ENCODE peak calls at places on chromosomes 7 and 10, in seven cellular contexts. X is Peyer's patch, Z is AG04450, L is ascending aorta, U is IMR-90, H is heart left ventricle, Y is heart right ventricle. M is an unnamed sample.

GRCh38 chr10:32109603-32110002 is 53.4 kb upstream of the KIF5B start:
- DNase-seq in X (no peak), U (no peak), L (no peak), Y (no peak), H (no peak), Z (no peak), M (no peak)

GRCh38 chr10:15027741-15028140 is 16.0 kb upstream of the OLAH start:
- DNase-seq in H (no peak), X (no peak), Y (no peak), L (no peak), Z (no peak), U (no peak), M (no peak)

GRCh38 chr10:70115948-70116682 is 16.5 kb downstream of the AIFM2 start:
- DNase-seq in Z (no peak), X (peak; percentile 61), H (peak; percentile 39), L (no peak), Y (peak; percentile 46), U (peak; percentile 9), M (no peak)

GRCh38 chr10:128701381-128701780 is 575.2 kb upstream of the MKI67 start:
- DNase-seq in Z (no peak), X (no peak), H (no peak), Y (no peak), L (no peak), U (no peak), M (no peak)

GRCh38 chr10:36677170-36677768 is 448.1 kb upstream of the ANKRD30A start:
- DNase-seq in L (no peak), X (no peak), Y (no peak), H (no peak), U (peak; percentile 78), Z (no peak), M (no peak)

GRCh38 chr7:7385421-7385820 is 150.3 kb downstream of the COL28A1 start:
- DNase-seq in X (no peak), Z (no peak), U (no peak), L (no peak), H (no peak), Y (no peak), M (no peak)

GRCh38 chr10:123754105-123754504 is 88.0 kb downstream of the GPR26 start:
- DNase-seq in H (no peak), L (no peak), Z (no peak), X (no peak), Y (no peak), U (no peak), M (no peak)

GRCh38 chr7:129989466-129989865 is 36.7 kb upstream of the UBE2H start:
- DNase-seq in Z (no peak), H (no peak), U (no peak), Y (no peak), L (no peak), X (no peak), M (no peak)

GRCh38 chr7:16431646-16432424 is 10.5 kb upstream of the CRPPA start:
- DNase-seq in L (no peak), Z (no peak), H (no peak), X (no peak), Y (peak; percentile 14), U (no peak), M (no peak)

GRCh38 chr10:36324831-36325230 is 682.7 kb upstream of the FZD8 start:
- DNase-seq in U (no peak), H (no peak), Z (no peak), L (no peak), X (no peak), Y (no peak), M (no peak)

GRCh38 chr10:30637881-30638467 is 8.4 kb upstream of the LYZL2 start:
- DNase-seq in L (peak; percentile 77), X (no peak), Y (no peak), Z (peak; percentile 68), H (no peak), U (peak; percentile 96), M (no peak)

GRCh38 chr7:70797109-70797514 is 334.8 kb upstream of the GALNT17 start:
- DNase-seq in H (no peak), X (no peak), U (no peak), Z (no peak), Y (no peak), L (no peak), M (no peak)

GRCh38 chr10:68284007-68284406 is 47.9 kb upstream of the HNRNPH3 start:
- DNase-seq in L (no peak), H (no peak), U (peak; percentile 68), X (no peak), Z (peak; percentile 23), Y (no peak), M (no peak)

DNA sequence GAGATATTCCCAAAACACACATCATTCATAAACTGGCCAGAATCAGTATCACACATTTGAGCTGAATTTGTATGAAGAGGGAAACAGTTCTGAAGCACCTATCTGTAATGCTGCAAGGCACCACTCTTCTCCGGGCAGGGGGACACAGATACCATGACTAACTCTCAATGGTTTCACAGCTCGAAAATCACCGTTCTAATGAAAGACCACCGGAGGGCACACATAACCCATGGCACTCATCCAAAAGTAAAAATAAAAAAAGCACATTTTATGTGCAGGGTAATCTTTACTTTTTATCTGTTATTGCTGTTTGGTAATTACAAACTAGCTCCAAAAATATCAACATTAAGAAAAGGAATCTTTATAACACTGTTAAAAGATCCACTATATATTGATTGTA is 137.5 kb downstream of the PARD3 start:
- DNase-seq in U (no peak), Y (no peak), Z (no peak), L (no peak), H (no peak), X (no peak), M (no peak)
- TF ChIP-seq CTCF in U (no peak), Y (no peak), Z (no peak), L (no peak), H (no peak), X (no peak), M (peak; percentile 63)

GRCh38 chr7:143343596-143343995 is 18.9 kb downstream of the FAM131B start:
- DNase-seq in X (no peak), U (no peak), Z (no peak), H (no peak), Y (no peak), L (no peak), M (no peak)

GRCh38 chr7:143347950-143348349 is 14.6 kb downstream of the FAM131B start:
- DNase-seq in X (no peak), L (no peak), Y (no peak), U (no peak), H (no peak), Z (no peak), M (no peak)

GRCh38 chr7:143346018-143346417 is 16.5 kb downstream of the FAM131B start:
- DNase-seq in Y (no peak), X (no peak), L (no peak), H (no peak), U (no peak), Z (no peak), M (no peak)

GRCh38 chr7:143341842-143342241 is 20.7 kb downstream of the FAM131B start:
- DNase-seq in Y (no peak), L (no peak), U (no peak), X (no peak), Z (no peak), H (no peak), M (no peak)

DNA sequence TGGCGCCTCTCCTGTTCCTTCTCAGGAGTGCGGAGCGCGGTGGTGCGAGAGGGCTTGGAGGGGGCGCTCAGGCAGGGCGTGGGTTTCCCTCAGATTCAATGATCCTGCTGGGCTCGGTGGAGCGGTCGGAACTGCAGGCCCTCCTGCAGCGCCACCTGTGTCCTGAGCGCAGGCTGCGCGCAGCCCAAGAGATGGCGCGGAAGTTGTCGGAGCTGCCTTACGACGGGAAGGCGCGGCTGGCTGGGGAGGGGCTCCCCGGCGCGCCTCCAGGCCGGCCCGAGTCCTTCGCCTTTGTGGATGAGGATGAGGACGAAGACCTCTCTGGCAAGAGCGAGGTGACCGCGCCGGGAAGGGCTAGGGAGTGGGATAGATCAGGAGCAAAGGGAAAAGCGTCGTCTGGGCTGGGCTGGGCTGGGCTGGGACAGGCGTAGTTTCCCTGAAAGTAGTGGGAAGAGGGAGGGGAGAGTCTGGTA is 17.0 kb downstream of the FAM131B start:
- DNase-seq in U (peak; percentile 32), Y (no peak), X (peak; percentile 77), L (no peak), H (peak; percentile 45), Z (no peak), M (no peak)
- TF ChIP-seq CTCF in U (peak; percentile 41), Y (peak; percentile 59), X (peak; percentile 73), L (peak; percentile 48), H (peak; percentile 31), Z (peak; percentile 57), M (peak; percentile 71)

DNA sequence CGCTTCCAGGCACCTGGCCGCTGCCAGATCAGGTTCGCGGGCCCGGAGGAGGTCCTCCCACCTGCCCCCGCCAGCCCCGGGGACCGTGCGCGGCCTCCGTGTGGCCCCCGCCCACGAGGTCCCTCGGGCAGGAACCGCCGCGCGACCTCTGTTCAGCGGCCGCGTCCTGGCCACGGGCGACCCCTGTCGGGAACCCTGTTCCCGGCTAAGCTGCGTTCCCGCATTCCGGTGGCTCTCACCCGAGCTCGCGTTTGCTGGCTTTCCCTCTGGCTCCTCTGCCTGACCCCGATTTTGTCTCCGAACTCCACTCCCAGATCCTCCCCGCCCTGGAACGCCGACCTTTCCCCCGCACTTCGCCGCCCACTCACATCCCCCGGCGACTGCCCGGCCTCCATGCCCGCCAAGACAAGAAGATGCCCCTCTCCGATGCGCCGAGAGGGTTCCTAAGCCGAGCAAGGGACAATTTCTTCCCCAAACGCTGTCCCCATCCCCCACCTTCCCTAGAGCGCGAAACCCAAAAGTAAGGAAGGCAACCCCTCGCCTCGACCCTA is 2.3 kb downstream of the SFMBT2 start:
- DNase-seq in U (peak; percentile 17), L (no peak), Y (peak; percentile 66), H (peak; percentile 82), X (peak; percentile 61), Z (no peak), M (no peak)
- TF ChIP-seq CTCF in U (peak; percentile 48), L (peak; percentile 15), Y (peak; percentile 89), H (peak; percentile 78), X (peak; percentile 29), Z (peak; percentile 42), M (peak; percentile 88)

GRCh38 chr7:38518516-38518915 is 112.7 kb downstream of the AMPH start:
- DNase-seq in L (no peak), Z (no peak), H (no peak), X (no peak), U (peak; percentile 41), Y (no peak), M (no peak)
- TF ChIP-seq CTCF in L (no peak), Z (no peak), H (no peak), X (no peak), U (no peak), Y (no peak), M (no peak)

DNA sequence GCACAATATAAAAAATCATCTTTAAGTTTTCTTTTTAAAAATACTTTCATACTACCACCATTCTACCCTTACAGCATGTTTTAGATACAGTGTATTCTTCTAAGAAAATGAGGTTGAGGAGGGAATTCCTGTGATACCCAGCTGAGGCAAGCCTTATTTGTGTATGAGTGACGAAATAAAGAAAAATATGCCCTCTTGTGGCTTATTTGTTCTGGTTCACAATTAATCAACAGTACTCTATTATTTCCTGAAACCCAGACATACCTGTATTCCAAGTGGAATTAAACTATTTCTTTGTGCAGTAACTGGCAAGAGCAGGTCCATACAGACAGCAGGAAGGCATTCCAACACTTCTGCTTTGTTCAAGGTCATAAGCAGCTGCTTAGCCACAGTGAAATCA is 4.5 kb upstream of the SEMA3D start:
- DNase-seq in X (no peak), L (no peak), Z (no peak), H (no peak), U (peak; percentile 13), Y (no peak), M (no peak)
- TF ChIP-seq CTCF in X (peak; percentile 35), L (no peak), Z (peak; percentile 38), H (peak; percentile 30), U (peak; percentile 36), Y (peak; percentile 30), M (peak; percentile 76)

M was measured in chondrocyte.